ENCODE peak calls at places on chromosomes 1 and 21, in ten cellular contexts. O, U, G, A, P, T, I, E, D and L are unnamed samples.

GRCh38 chr21:33212159-33212851 is 17.4 kb upstream of the IFNAR2 start:
- DNase-seq in O (no peak), U (peak; percentile 70), G (no peak), A (peak; percentile 50), P (no peak), T (no peak), I (peak; percentile 72), E (no peak), D (no peak), L (peak; percentile 49)

GRCh38 chr1:101995984-101996731 is 568 bp downstream of the OLFM3 start:
- DNase-seq in O (no peak), U (no peak), G (no peak), A (no peak), P (peak; percentile 82), T (no peak), I (no peak), E (no peak), D (no peak), L (no peak)

GRCh38 chr1:245277276-245277675 is 122.5 kb downstream of the KIF26B start:
- DNase-seq in O (no peak), U (no peak), G (no peak), A (no peak), P (peak; percentile 59), T (no peak), I (no peak), E (no peak), D (no peak), L (no peak)

GRCh38 chr1:94142022-94142421 is 21.1 kb upstream of the ABCA4 start:
- DNase-seq in O (no peak), U (peak; percentile 84), G (no peak), A (peak; percentile 44), P (no peak), T (no peak), I (no peak), E (peak; percentile 62), D (no peak), L (no peak)

GRCh38 chr1:247332215-247332900 is 691 bp upstream of the ZNF496 start:
- DNase-seq in O (peak; percentile 28), U (peak; percentile 44), G (peak; percentile 21), A (no peak), P (peak; percentile 36), T (peak; percentile 83), I (peak; percentile 80), E (peak; percentile 43), D (peak; percentile 41), L (peak; percentile 13)

GRCh38 chr1:61141288-61142044 is 59.1 kb downstream of the NFIA start:
- DNase-seq in O (no peak), U (peak; percentile 82), G (no peak), A (peak; percentile 19), P (no peak), T (no peak), I (peak; percentile 29), E (peak; percentile 52), D (no peak), L (no peak)

GRCh38 chr1:46547481-46548383 is 3.7 kb downstream of the KNCN start:
- DNase-seq in O (no peak), U (peak; percentile 67), G (no peak), A (peak; percentile 55), P (peak; percentile 61), T (peak; percentile 61), I (peak; percentile 57), E (peak; percentile 35), D (no peak), L (no peak)

GRCh38 chr1:201557572-201557958 is 18.6 kb downstream of the NAV1 start:
- DNase-seq in O (no peak), U (no peak), G (no peak), A (no peak), P (no peak), T (no peak), I (no peak), E (no peak), D (no peak), L (no peak)

GRCh38 chr21:29365636-29366305 is 67.0 kb downstream of the BACH1 start:
- DNase-seq in O (no peak), U (no peak), G (no peak), A (no peak), P (peak; percentile 91), T (no peak), I (no peak), E (no peak), D (no peak), L (no peak)

GRCh38 chr1:11858968-11859871 is 475 bp upstream of the NPPB start:
- DNase-seq in O (peak; percentile 25), U (peak; percentile 39), G (peak; percentile 60), A (peak; percentile 39), P (no peak), T (peak; percentile 89), I (peak; percentile 72), E (peak; percentile 30), D (peak; percentile 57), L (no peak)

GRCh38 chr1:46394108-46394871 is at the start of gene FAAH:
- DNase-seq in O (no peak), U (peak; percentile 38), G (no peak), A (no peak), P (peak; percentile 72), T (peak; percentile 91), I (no peak), E (no peak), D (no peak), L (no peak)

GRCh38 chr1:26597629-26598039 is 68.1 kb downstream of the RPS6KA1 start:
- DNase-seq in O (peak; percentile 77), U (peak; percentile 72), G (no peak), A (peak; percentile 53), P (peak; percentile 66), T (no peak), I (peak; percentile 77), E (no peak), D (peak; percentile 17), L (no peak)

GRCh38 chr1:182453619-182454018 is 3.7 kb downstream of the RGSL1 start:
- DNase-seq in O (no peak), U (peak; percentile 17), G (no peak), A (no peak), P (no peak), T (no peak), I (no peak), E (no peak), D (no peak), L (no peak)

GRCh38 chr1:32876341-32877210 is 5.9 kb upstream of the FNDC5 start:
- DNase-seq in O (peak; percentile 32), U (peak; percentile 41), G (peak; percentile 48), A (peak; percentile 18), P (peak; percentile 50), T (peak; percentile 84), I (peak; percentile 71), E (no peak), D (peak; percentile 53), L (no peak)

GRCh38 chr1:115430717-115431116 is 92.7 kb upstream of the NGF start:
- DNase-seq in O (no peak), U (peak; percentile 98), G (no peak), A (peak; percentile 99), P (no peak), T (no peak), I (peak; percentile 45), E (peak; percentile 96), D (no peak), L (no peak)

GRCh38 chr1:110737206-110737605 is 62.5 kb upstream of the KCNA3 start:
- DNase-seq in O (no peak), U (no peak), G (no peak), A (no peak), P (no peak), T (no peak), I (no peak), E (no peak), D (no peak), L (no peak)

GRCh38 chr1:162535501-162535900 is 26.0 kb upstream of the UAP1 start:
- DNase-seq in O (no peak), U (peak; percentile 61), G (no peak), A (no peak), P (no peak), T (no peak), I (no peak), E (peak; percentile 18), D (no peak), L (no peak)

GRCh38 chr21:36512971-36513370 is 33.0 kb upstream of the CLDN14 start:
- DNase-seq in O (no peak), U (no peak), G (no peak), A (no peak), P (no peak), T (no peak), I (no peak), E (no peak), D (no peak), L (no peak)

GRCh38 chr1:66521736-66522365 is 12.1 kb upstream of the SGIP1 start:
- DNase-seq in O (no peak), U (peak; percentile 93), G (no peak), A (peak; percentile 77), P (no peak), T (no peak), I (peak; percentile 11), E (peak; percentile 83), D (no peak), L (no peak)

GRCh38 chr1:11700655-11701467 is 9.4 kb downstream of the DRAXIN start:
- DNase-seq in O (no peak), U (no peak), G (no peak), A (no peak), P (no peak), T (no peak), I (no peak), E (no peak), D (no peak), L (no peak)

GRCh38 chr1:186014370-186015030 is 280.3 kb downstream of the HMCN1 start:
- DNase-seq in O (no peak), U (peak; percentile 56), G (no peak), A (peak; percentile 56), P (no peak), T (no peak), I (no peak), E (peak; percentile 58), D (no peak), L (no peak)

GRCh38 chr1:2275796-2276536 is 47.8 kb downstream of the SKI start:
- DNase-seq in O (no peak), U (peak; percentile 61), G (no peak), A (no peak), P (peak; percentile 66), T (peak; percentile 57), I (peak; percentile 77), E (peak; percentile 41), D (no peak), L (peak; percentile 55)

GRCh38 chr1:175338447-175339135 is 146.0 kb upstream of the KIAA0040 start:
- DNase-seq in O (no peak), U (no peak), G (peak; percentile 53), A (no peak), P (peak; percentile 19), T (no peak), I (peak; percentile 46), E (no peak), D (no peak), L (no peak)

GRCh38 chr1:18948048-18948912 is 8.2 kb downstream of the IFFO2 start:
- DNase-seq in O (peak; percentile 12), U (no peak), G (peak; percentile 40), A (peak; percentile 36), P (no peak), T (no peak), I (no peak), E (peak; percentile 57), D (peak; percentile 52), L (no peak)

GRCh38 chr1:79128726-79129125 is 122.2 kb upstream of the ADGRL4 start:
- DNase-seq in O (no peak), U (peak; percentile 91), G (no peak), A (peak; percentile 68), P (no peak), T (no peak), I (no peak), E (peak; percentile 78), D (no peak), L (no peak)

GRCh38 chr1:15579683-15580047 is 5.2 kb downstream of the AGMAT start:
- DNase-seq in O (no peak), U (no peak), G (no peak), A (no peak), P (peak; percentile 15), T (no peak), I (no peak), E (no peak), D (no peak), L (no peak)

GRCh38 chr1:78038491-78038939 is 7.3 kb upstream of the GIPC2 start:
- DNase-seq in O (no peak), U (peak; percentile 70), G (no peak), A (peak; percentile 27), P (no peak), T (no peak), I (no peak), E (no peak), D (no peak), L (no peak)

GRCh38 chr21:38979271-38980196 is 173.8 kb downstream of the ETS2 start:
- DNase-seq in O (peak; percentile 25), U (peak; percentile 64), G (no peak), A (no peak), P (no peak), T (no peak), I (peak; percentile 64), E (no peak), D (peak; percentile 21), L (peak; percentile 35)